ENCODE peak calls at places on chromosomes 7 and 10, in four cellular contexts. One of them, this sample, is unnamed.

GRCh38 chr10:126669188-126669587 is 1.3 kb downstream of the C10orf90 start:
- DNase-seq in upper lobe of right lung: no peak
- DNase-seq in CD8-positive, alpha-beta T cell: no peak
- DNase-seq in psoas muscle: no peak
- DNase-seq in this sample: no peak

GRCh38 chr7:138169441-138169851 is 93.2 kb downstream of the AKR1D1 start:
- DNase-seq in upper lobe of right lung: no peak
- DNase-seq in psoas muscle: no peak
- DNase-seq in CD8-positive, alpha-beta T cell: no peak
- DNase-seq in this sample: peak

GRCh38 chr7:106022193-106022821 is 59.2 kb downstream of the CDHR3 start:
- DNase-seq in psoas muscle: no peak
- DNase-seq in upper lobe of right lung: no peak
- DNase-seq in CD8-positive, alpha-beta T cell: peak
- DNase-seq in this sample: peak

GRCh38 chr10:21401196-21401595 is 124.3 kb downstream of the SKIDA1 start:
- DNase-seq in CD8-positive, alpha-beta T cell: no peak
- DNase-seq in upper lobe of right lung: no peak
- DNase-seq in psoas muscle: no peak
- DNase-seq in this sample: no peak

GRCh38 chr10:110400173-110400947 is 95.6 kb upstream of the SMNDC1 start:
- DNase-seq in CD8-positive, alpha-beta T cell: no peak
- DNase-seq in psoas muscle: no peak
- DNase-seq in upper lobe of right lung: no peak
- DNase-seq in this sample: no peak

GRCh38 chr10:114444819-114445218 is 40.5 kb upstream of the AFAP1L2 start:
- DNase-seq in CD8-positive, alpha-beta T cell: no peak
- DNase-seq in upper lobe of right lung: no peak
- DNase-seq in psoas muscle: no peak
- DNase-seq in this sample: no peak

GRCh38 chr10:22874189-22874854 is 53.5 kb upstream of the ARMC3 start:
- DNase-seq in upper lobe of right lung: no peak
- DNase-seq in psoas muscle: no peak
- DNase-seq in CD8-positive, alpha-beta T cell: no peak
- DNase-seq in this sample: no peak

GRCh38 chr10:131188494-131188893 is 123.0 kb downstream of the TCERG1L start:
- DNase-seq in upper lobe of right lung: no peak
- DNase-seq in CD8-positive, alpha-beta T cell: no peak
- DNase-seq in psoas muscle: no peak
- DNase-seq in this sample: no peak

GRCh38 chr7:2922271-2922691 is 78.2 kb upstream of the GNA12 start:
- DNase-seq in psoas muscle: no peak
- DNase-seq in upper lobe of right lung: no peak
- DNase-seq in CD8-positive, alpha-beta T cell: no peak
- DNase-seq in this sample: no peak

GRCh38 chr10:71623098-71623985 is 96.2 kb downstream of the C10orf105 start:
- DNase-seq in psoas muscle: no peak
- DNase-seq in upper lobe of right lung: no peak
- DNase-seq in CD8-positive, alpha-beta T cell: no peak
- DNase-seq in this sample: peak

GRCh38 chr10:71638087-71638576 is 81.4 kb downstream of the C10orf105 start:
- DNase-seq in psoas muscle: no peak
- DNase-seq in CD8-positive, alpha-beta T cell: no peak
- DNase-seq in upper lobe of right lung: peak
- DNase-seq in this sample: no peak

GRCh38 chr10:22278441-22278782 is 37.8 kb upstream of the COMMD3 start:
- DNase-seq in CD8-positive, alpha-beta T cell: no peak
- DNase-seq in psoas muscle: no peak
- DNase-seq in upper lobe of right lung: no peak
- DNase-seq in this sample: no peak

GRCh38 chr7:151936207-151936606 is 20.0 kb upstream of the GALNTL5 start:
- DNase-seq in CD8-positive, alpha-beta T cell: no peak
- DNase-seq in psoas muscle: no peak
- DNase-seq in upper lobe of right lung: no peak
- DNase-seq in this sample: peak

GRCh38 chr10:58179238-58179637 is 88.5 kb downstream of the IPMK start:
- DNase-seq in psoas muscle: no peak
- DNase-seq in CD8-positive, alpha-beta T cell: no peak
- DNase-seq in upper lobe of right lung: no peak
- DNase-seq in this sample: no peak

GRCh38 chr7:81333004-81333403 is 414.2 kb upstream of the SEMA3C start:
- DNase-seq in psoas muscle: no peak
- DNase-seq in upper lobe of right lung: no peak
- DNase-seq in CD8-positive, alpha-beta T cell: no peak
- DNase-seq in this sample: no peak

GRCh38 chr7:129781856-129782256 is 170.3 kb downstream of the NRF1 start:
- DNase-seq in CD8-positive, alpha-beta T cell: no peak
- DNase-seq in psoas muscle: no peak
- DNase-seq in upper lobe of right lung: no peak
- DNase-seq in this sample: no peak

GRCh38 chr7:129780257-129781127 is 169.0 kb downstream of the NRF1 start:
- DNase-seq in upper lobe of right lung: peak
- DNase-seq in CD8-positive, alpha-beta T cell: peak
- DNase-seq in psoas muscle: peak
- DNase-seq in this sample: peak

GRCh38 chr7:129782257-129783096 is 170.3 kb downstream of the UBE2H start:
- DNase-seq in psoas muscle: no peak
- DNase-seq in CD8-positive, alpha-beta T cell: no peak
- DNase-seq in upper lobe of right lung: no peak
- DNase-seq in this sample: no peak

GRCh38 chr7:129779602-129780256 is 168.2 kb downstream of the NRF1 start:
- DNase-seq in CD8-positive, alpha-beta T cell: no peak
- DNase-seq in upper lobe of right lung: peak
- DNase-seq in psoas muscle: no peak
- DNase-seq in this sample: no peak

GRCh38 chr7:129781128-129781855 is 169.8 kb downstream of the NRF1 start:
- DNase-seq in psoas muscle: no peak
- DNase-seq in upper lobe of right lung: no peak
- DNase-seq in CD8-positive, alpha-beta T cell: no peak
- DNase-seq in this sample: no peak
- H3K4me3 ChIP-seq in psoas muscle: peak
- H3K4me3 ChIP-seq in upper lobe of right lung: peak
- H3K4me3 ChIP-seq in CD8-positive, alpha-beta T cell: peak
- H3K4me3 ChIP-seq in this sample: peak

DNA sequence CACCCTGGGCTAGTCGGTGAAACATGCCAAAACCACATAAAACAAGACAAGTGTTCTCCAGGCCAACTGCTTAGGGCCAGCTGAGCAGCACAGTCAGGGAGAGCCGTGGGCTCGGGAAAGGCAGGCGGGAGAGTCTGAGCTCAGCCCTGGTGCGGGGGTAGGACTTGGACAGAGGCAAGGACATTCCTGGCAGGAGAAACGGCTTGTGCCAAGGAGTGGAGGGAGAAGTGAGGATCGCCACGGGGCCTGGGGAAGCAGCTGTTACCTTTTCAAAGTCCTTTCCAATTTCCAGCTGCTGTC is 4.2 kb downstream of the ELN start:
- DNase-seq in upper lobe of right lung: no peak
- DNase-seq in CD8-positive, alpha-beta T cell: no peak
- DNase-seq in psoas muscle: peak
- DNase-seq in this sample: no peak
- H3K4me3 ChIP-seq in upper lobe of right lung: peak
- H3K4me3 ChIP-seq in CD8-positive, alpha-beta T cell: no peak
- H3K4me3 ChIP-seq in psoas muscle: peak
- H3K4me3 ChIP-seq in this sample: no peak

GRCh38 chr7:70695804-70696104 is 436.2 kb upstream of the GALNT17 start:
- DNase-seq in CD8-positive, alpha-beta T cell: no peak
- DNase-seq in psoas muscle: no peak
- DNase-seq in upper lobe of right lung: no peak
- DNase-seq in this sample: no peak

GRCh38 chr7:70694909-70695803 is 436.8 kb upstream of the GALNT17 start:
- DNase-seq in upper lobe of right lung: peak
- DNase-seq in CD8-positive, alpha-beta T cell: no peak
- DNase-seq in psoas muscle: peak
- DNase-seq in this sample: no peak

GRCh38 chr7:70694357-70694908 is 437.5 kb upstream of the GALNT17 start:
- DNase-seq in psoas muscle: peak
- DNase-seq in upper lobe of right lung: peak
- DNase-seq in CD8-positive, alpha-beta T cell: no peak
- DNase-seq in this sample: no peak

GRCh38 chr7:70693690-70694356 is 438.1 kb upstream of the GALNT17 start:
- DNase-seq in upper lobe of right lung: peak
- DNase-seq in CD8-positive, alpha-beta T cell: peak
- DNase-seq in psoas muscle: peak
- DNase-seq in this sample: peak

DNA sequence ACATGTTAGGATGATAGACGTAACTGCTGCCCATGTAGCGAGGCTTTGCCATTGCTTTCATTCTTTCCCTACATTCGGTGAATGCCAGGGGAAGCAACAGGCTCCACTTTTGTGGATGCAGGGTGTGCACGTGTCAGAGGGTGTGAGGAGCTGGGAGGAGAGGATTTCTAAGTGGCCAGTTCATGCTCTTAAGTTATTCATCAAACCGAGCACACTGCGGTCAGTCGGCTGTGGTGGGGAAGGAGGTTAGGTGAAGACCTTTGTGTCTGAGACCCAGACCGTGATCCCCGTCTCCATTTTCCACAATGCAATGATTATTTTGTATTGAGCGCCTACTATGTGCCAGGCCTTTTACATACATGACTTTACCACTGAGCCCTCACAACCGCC is 438.6 kb upstream of the GALNT17 start:
- DNase-seq in psoas muscle: peak
- DNase-seq in upper lobe of right lung: peak
- DNase-seq in CD8-positive, alpha-beta T cell: no peak
- DNase-seq in this sample: no peak
- H3K4me3 ChIP-seq in psoas muscle: peak
- H3K4me3 ChIP-seq in upper lobe of right lung: peak
- H3K4me3 ChIP-seq in CD8-positive, alpha-beta T cell: no peak
- H3K4me3 ChIP-seq in this sample: peak

GRCh38 chr7:127532736-127533135 is 52.7 kb downstream of the GCC1 start:
- DNase-seq in CD8-positive, alpha-beta T cell: no peak
- DNase-seq in psoas muscle: no peak
- DNase-seq in upper lobe of right lung: no peak
- DNase-seq in this sample: no peak

GRCh38 chr7:127534636-127535035 is 50.8 kb downstream of the GCC1 start:
- DNase-seq in CD8-positive, alpha-beta T cell: no peak
- DNase-seq in psoas muscle: no peak
- DNase-seq in upper lobe of right lung: no peak
- DNase-seq in this sample: no peak

GRCh38 chr7:127535546-127536425 is 49.6 kb downstream of the GCC1 start:
- DNase-seq in psoas muscle: no peak
- DNase-seq in upper lobe of right lung: no peak
- DNase-seq in CD8-positive, alpha-beta T cell: no peak
- DNase-seq in this sample: no peak

GRCh38 chr7:127532151-127532550 is 53.2 kb downstream of the GCC1 start:
- DNase-seq in CD8-positive, alpha-beta T cell: no peak
- DNase-seq in upper lobe of right lung: no peak
- DNase-seq in psoas muscle: no peak
- DNase-seq in this sample: no peak

GRCh38 chr7:127536426-127537152 is 48.8 kb downstream of the GCC1 start:
- DNase-seq in CD8-positive, alpha-beta T cell: no peak
- DNase-seq in psoas muscle: no peak
- DNase-seq in upper lobe of right lung: no peak
- DNase-seq in this sample: no peak
- H3K4me3 ChIP-seq in CD8-positive, alpha-beta T cell: no peak
- H3K4me3 ChIP-seq in psoas muscle: no peak
- H3K4me3 ChIP-seq in upper lobe of right lung: no peak
- H3K4me3 ChIP-seq in this sample: no peak

GRCh38 chr10:107728807-107729206 is 564.3 kb upstream of the SORCS1 start:
- DNase-seq in psoas muscle: no peak
- DNase-seq in CD8-positive, alpha-beta T cell: no peak
- DNase-seq in upper lobe of right lung: no peak
- DNase-seq in this sample: no peak
- H3K4me3 ChIP-seq in psoas muscle: no peak
- H3K4me3 ChIP-seq in CD8-positive, alpha-beta T cell: no peak
- H3K4me3 ChIP-seq in upper lobe of right lung: no peak
- H3K4me3 ChIP-seq in this sample: no peak

This sample was measured in Jurkat, Clone E6-1.